ENCODE peak calls at places on chromosomes 4 and X, in eight cellular contexts. U is endodermal cell, R is psoas muscle, G is testis, I is aorta, D is heart right ventricle, H is neuronal stem cell, P is endothelial cell of umbilical vein. F is an unnamed sample. For H3K4me1, the result is how much of the 10 kb centered on the place peaks cover.

GRCh38 chrX:11768039-11768438 is 10.0 kb downstream of the MSL3 start:
- DNase-seq in D (no peak), P (no peak), U (no peak), G (no peak), I (no peak), R (no peak), H (no peak), F (no peak)

GRCh38 chr4:145326491-145326890 is 146.1 kb upstream of the OTUD4 start:
- DNase-seq in D (no peak), P (no peak), H (no peak), R (no peak), G (no peak), U (no peak), I (no peak), F (no peak)

GRCh38 chrX:129577473-129577872 is 37.4 kb downstream of the OCRL start:
- DNase-seq in D (no peak), P (peak), G (peak), U (no peak), I (no peak), H (no peak), R (no peak), F (peak)

GRCh38 chrX:146887020-146887419 is 72.5 kb upstream of the CXorf51A start:
- DNase-seq in R (no peak), G (no peak), D (no peak), P (no peak), H (no peak), U (no peak), I (no peak), F (no peak)

GRCh38 chrX:63784346-63784901 is 590 bp downstream of the ARHGEF9 start:
- DNase-seq in D (peak), G (no peak), H (no peak), U (no peak), P (no peak), R (no peak), I (no peak), F (no peak)

GRCh38 chr4:122930877-122931276 is 8.5 kb upstream of the NUDT6 start:
- DNase-seq in R (no peak), I (no peak), G (no peak), D (no peak), H (no peak), U (no peak), P (peak), F (no peak)

GRCh38 chrX:115018944-115019343 is 1.5 kb upstream of the IL13RA2 start:
- DNase-seq in P (no peak), G (no peak), D (no peak), H (no peak), R (no peak), I (no peak), U (no peak), F (no peak)

GRCh38 chr4:7909966-7910720 is 29.5 kb downstream of the AFAP1 start:
- DNase-seq in P (no peak), D (no peak), H (no peak), I (no peak), R (no peak), G (no peak), U (no peak), F (no peak)

GRCh38 chrX:130085551-130085986 is 24.7 kb downstream of the ELF4 start:
- DNase-seq in U (no peak), H (no peak), G (no peak), P (peak), D (no peak), R (peak), I (no peak), F (no peak)

GRCh38 chr4:15809058-15809457 is 30.9 kb downstream of the CD38 start:
- DNase-seq in U (no peak), I (no peak), P (peak), D (no peak), R (no peak), G (no peak), H (no peak), F (no peak)

GRCh38 chr4:3408793-3409330 is 32.9 kb upstream of the HGFAC start:
- DNase-seq in P (no peak), U (peak), G (no peak), D (no peak), H (no peak), I (peak), R (peak), F (no peak)

DNA sequence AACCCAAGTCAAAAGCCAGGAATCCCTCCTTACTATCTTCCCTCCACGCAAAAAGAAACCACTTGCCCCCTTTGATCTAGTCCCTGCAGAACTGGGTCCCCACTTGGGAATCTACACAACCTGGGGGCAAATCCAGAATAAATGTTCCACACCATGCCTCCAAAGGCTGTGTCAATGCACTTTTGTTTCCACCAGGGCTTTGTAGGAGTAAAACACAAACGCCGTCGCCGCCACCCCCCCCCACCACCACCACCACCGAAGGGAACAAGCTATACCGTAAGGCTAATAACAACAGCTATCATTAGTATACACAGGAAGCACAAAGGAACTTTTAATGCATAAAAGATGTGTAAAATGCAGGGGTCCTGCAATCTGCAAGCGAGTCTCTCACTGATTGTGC is 13.3 kb downstream of the BCOR start:
- DNase-seq in G (no peak), I (no peak), P (no peak), U (no peak), H (no peak), D (no peak), R (no peak), F (no peak)
- H3K4me1 ChIP-seq in G (under half), I (under half), P (under half), U (under half), H (under half), D (half or more), R (under half), F (under half)

GRCh38 chr4:1208970-1209704 is 36.8 kb upstream of the SPON2 start:
- DNase-seq in H (no peak), G (peak), U (no peak), D (peak), I (peak), R (peak), P (peak), F (no peak)

GRCh38 chr4:1206299-1207156 is 34.1 kb upstream of the SPON2 start:
- DNase-seq in P (no peak), U (peak), H (no peak), I (peak), R (peak), G (no peak), D (peak), F (no peak)

GRCh38 chr4:1208266-1208961 is 36.0 kb upstream of the SPON2 start:
- DNase-seq in R (peak), P (no peak), I (peak), G (no peak), D (peak), U (no peak), H (no peak), F (no peak)

GRCh38 chr4:1207157-1207470 is 34.7 kb upstream of the SPON2 start:
- DNase-seq in I (no peak), U (no peak), R (peak), P (no peak), H (no peak), G (no peak), D (peak), F (no peak)

DNA sequence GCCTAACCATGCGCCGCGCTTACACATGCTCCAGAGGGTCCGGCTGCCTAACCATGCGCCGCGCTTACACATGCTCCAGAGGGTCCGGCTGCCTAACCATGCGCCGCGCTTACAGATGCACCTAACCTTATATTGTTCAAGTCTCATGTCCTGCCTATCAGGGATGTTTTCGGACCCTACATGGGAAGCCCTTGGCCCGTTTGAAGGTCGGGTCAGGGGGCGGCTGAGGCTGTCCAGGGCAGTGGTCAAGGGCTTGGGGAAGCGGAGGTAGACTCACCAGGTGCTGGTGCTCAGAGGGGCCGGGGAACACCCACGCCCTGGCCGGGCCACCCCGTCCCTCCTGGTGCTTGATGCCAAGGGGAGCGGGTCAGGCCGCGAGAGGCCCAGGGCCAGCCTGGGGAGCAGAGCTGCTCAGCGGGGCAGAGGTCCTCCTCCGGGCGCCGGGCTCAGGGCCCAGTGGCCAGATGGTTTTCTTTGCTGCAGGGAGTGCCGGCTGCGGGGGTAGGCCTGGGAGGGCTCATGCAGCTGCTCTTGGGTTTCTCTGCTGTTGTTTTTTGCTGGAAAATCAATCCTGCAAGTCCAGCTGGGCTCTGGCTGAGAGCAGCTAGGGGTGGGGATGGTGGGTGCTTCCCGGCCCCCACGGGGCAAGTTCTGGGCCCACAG is 35.4 kb upstream of the SPON2 start:
- DNase-seq in I (peak), D (peak), P (no peak), R (peak), U (peak), G (peak), H (no peak), F (no peak)
- H3K4me3 ChIP-seq in I (no peak), D (peak), P (no peak), R (no peak), U (no peak), G (no peak), H (no peak), F (no peak)

GRCh38 chrX:30241724-30242415 is at the start of gene MAGEB4:
- DNase-seq in D (no peak), G (peak), H (no peak), P (no peak), U (peak), R (no peak), I (no peak), F (no peak)
- H3K4me1 ChIP-seq in D (under half), G (under half), H (under half), P (under half), U (under half), R (under half), I (under half), F (under half)

GRCh38 chr4:76831475-76832390 is 66.2 kb downstream of the SOWAHB start:
- DNase-seq in U (no peak), G (no peak), I (no peak), P (peak), D (no peak), H (no peak), R (no peak), F (peak)
- H3K4me3 ChIP-seq in U (peak), G (no peak), I (no peak), P (no peak), D (no peak), H (no peak), R (no peak), F (peak)

GRCh38 chrX:69919749-69920148 is 130.0 kb downstream of the AWAT2 start:
- DNase-seq in H (peak), P (no peak), I (no peak), G (no peak), D (no peak), U (no peak), R (no peak), F (no peak)
- H3K4me1 ChIP-seq in H (under half), P (under half), I (under half), G (under half), D (under half), U (under half), R (under half), F (under half)

GRCh38 chr4:915595-915994 is 16.5 kb downstream of the GAK start:
- DNase-seq in H (no peak), R (no peak), U (peak), P (peak), G (peak), I (no peak), D (no peak), F (no peak)
- H3K4me3 ChIP-seq in H (no peak), R (no peak), U (no peak), P (no peak), G (no peak), I (no peak), D (no peak), F (no peak)

DNA sequence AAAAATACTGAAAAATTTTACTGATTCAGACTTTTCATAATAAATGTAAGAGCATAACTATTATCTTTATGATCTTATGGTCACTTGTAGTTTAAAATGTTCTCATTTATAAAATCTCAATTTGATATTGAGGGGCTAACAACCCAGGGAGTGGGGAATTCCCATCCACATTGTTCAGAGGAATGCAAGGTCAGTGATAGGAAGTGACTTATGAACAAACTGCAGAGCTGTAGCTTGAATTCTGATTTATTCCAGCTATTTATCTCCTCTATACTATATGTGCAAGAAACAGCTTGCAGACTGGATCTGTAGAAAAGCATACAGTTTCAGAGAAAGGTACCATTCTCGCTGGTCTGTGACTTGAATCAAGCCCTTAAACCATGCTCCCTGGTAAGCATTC is 61.6 kb downstream of the SEC24D start:
- DNase-seq in G (no peak), D (no peak), I (no peak), P (peak), R (no peak), H (no peak), U (no peak), F (no peak)
- H3K4me1 ChIP-seq in G (under half), D (half or more), I (under half), P (under half), R (under half), H (under half), U (under half), F (under half)

DNA sequence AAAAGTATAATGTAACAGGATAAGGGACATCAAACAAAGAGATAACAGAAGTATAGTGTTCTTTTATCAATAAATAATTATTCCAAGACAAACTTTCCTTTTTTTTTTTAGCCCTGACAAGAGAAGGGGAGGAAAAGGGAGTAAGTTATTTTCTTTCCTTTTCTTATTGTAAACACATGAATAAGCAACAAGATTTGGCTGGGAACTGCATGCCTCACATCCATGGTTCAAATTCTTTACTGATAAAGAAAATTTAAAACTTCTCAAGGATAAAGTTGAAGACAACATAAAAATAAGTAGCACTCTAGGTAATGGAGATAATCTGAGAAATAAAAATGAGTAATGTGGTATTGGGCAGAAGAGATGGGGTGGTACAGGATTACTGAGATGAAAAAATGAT is 71.6 kb downstream of the NEK1 start:
- DNase-seq in P (no peak), I (no peak), U (no peak), D (no peak), R (no peak), H (no peak), G (no peak), F (no peak)
- H3K4me3 ChIP-seq in P (no peak), I (no peak), U (no peak), D (no peak), R (no peak), H (no peak), G (no peak), F (no peak)

GRCh38 chr4:38004062-38004461 is 43.9 kb downstream of the PTTG2 start:
- DNase-seq in P (no peak), H (no peak), U (no peak), I (no peak), D (no peak), G (no peak), R (no peak), F (no peak)
- H3K4me1 ChIP-seq in P (under half), H (under half), U (under half), I (under half), D (under half), G (under half), R (under half), F (under half)

DNA sequence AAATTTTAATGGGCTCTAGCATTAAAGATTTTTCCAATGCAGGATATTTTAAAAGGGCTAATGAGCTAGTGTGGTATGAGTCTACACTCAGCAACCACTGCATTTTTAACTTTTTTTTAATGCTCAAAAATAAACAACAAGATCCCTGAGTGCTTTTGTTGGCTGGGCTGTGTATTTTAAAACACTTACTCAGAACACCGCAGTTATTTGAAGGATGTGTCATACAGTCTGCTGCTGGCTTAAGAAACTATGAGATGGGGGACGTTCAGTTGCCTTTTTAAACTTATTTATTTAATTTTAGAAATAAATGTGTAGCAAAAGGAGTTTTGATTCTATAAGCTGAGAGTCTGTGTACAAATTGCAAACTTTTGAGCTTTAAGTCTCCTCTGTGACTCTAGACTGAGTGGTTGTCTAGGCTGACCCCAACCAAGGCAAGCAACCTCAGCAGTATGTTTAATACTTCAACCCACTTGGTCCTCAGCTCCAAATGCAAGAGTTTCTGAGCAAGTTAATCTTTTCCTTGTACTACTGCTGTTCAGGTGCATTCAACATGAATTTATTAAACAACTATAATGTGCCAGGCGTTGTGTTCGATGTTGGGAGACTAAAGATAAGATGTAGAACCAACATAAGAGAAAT is 278.6 kb upstream of the DIPK2B start:
- DNase-seq in R (no peak), U (no peak), I (no peak), D (no peak), H (no peak), G (no peak), P (peak), F (peak)
- H3K4me3 ChIP-seq in R (no peak), U (no peak), I (no peak), D (no peak), H (no peak), G (no peak), P (no peak), F (no peak)